ENCODE peak calls at places on chromosomes 5 and 9, in ten cellular contexts. One of them, this sample, is unnamed. For H3K27me3, the result is how much of the 10 kb centered on the place peaks cover.

GRCh38 chr5:67643531-67643930 is 446.9 kb upstream of the CD180 start:
- DNase-seq in GM06990: no peak
- DNase-seq in endodermal cell: no peak
- DNase-seq in uterus: no peak
- DNase-seq in heart right ventricle: no peak
- DNase-seq in cardiac muscle cell: no peak
- DNase-seq in mammary epithelial cell: no peak
- DNase-seq in GM23338: no peak
- DNase-seq in body of pancreas: no peak
- DNase-seq in hepatocyte: no peak
- DNase-seq in this sample: no peak

GRCh38 chr5:38921174-38921573 is 75.4 kb downstream of the OSMR start:
- DNase-seq in cardiac muscle cell: peak
- DNase-seq in heart right ventricle: no peak
- DNase-seq in mammary epithelial cell: no peak
- DNase-seq in GM23338: peak
- DNase-seq in GM06990: no peak
- DNase-seq in body of pancreas: no peak
- DNase-seq in endodermal cell: peak
- DNase-seq in uterus: no peak
- DNase-seq in hepatocyte: peak
- DNase-seq in this sample: no peak

GRCh38 chr5:95857185-95857945 is 34.8 kb upstream of the GLRX start:
- DNase-seq in cardiac muscle cell: peak
- DNase-seq in heart right ventricle: peak
- DNase-seq in mammary epithelial cell: no peak
- DNase-seq in hepatocyte: peak
- DNase-seq in GM06990: no peak
- DNase-seq in endodermal cell: no peak
- DNase-seq in body of pancreas: peak
- DNase-seq in uterus: peak
- DNase-seq in GM23338: no peak
- DNase-seq in this sample: no peak

GRCh38 chr5:96509721-96510383 is 76.8 kb upstream of the PCSK1 start:
- DNase-seq in hepatocyte: peak
- DNase-seq in body of pancreas: no peak
- DNase-seq in GM06990: no peak
- DNase-seq in heart right ventricle: no peak
- DNase-seq in GM23338: no peak
- DNase-seq in endodermal cell: no peak
- DNase-seq in mammary epithelial cell: peak
- DNase-seq in uterus: no peak
- DNase-seq in cardiac muscle cell: peak
- DNase-seq in this sample: peak

GRCh38 chr5:167671176-167671575 is 620.3 kb upstream of the WWC1 start:
- DNase-seq in body of pancreas: no peak
- DNase-seq in heart right ventricle: no peak
- DNase-seq in mammary epithelial cell: peak
- DNase-seq in uterus: no peak
- DNase-seq in hepatocyte: no peak
- DNase-seq in GM06990: no peak
- DNase-seq in GM23338: no peak
- DNase-seq in endodermal cell: no peak
- DNase-seq in cardiac muscle cell: no peak
- DNase-seq in this sample: no peak

GRCh38 chr9:104783588-104783987 is 19.7 kb downstream of the NIPSNAP3B start:
- DNase-seq in body of pancreas: no peak
- DNase-seq in hepatocyte: no peak
- DNase-seq in GM06990: no peak
- DNase-seq in cardiac muscle cell: no peak
- DNase-seq in GM23338: no peak
- DNase-seq in uterus: no peak
- DNase-seq in endodermal cell: no peak
- DNase-seq in heart right ventricle: no peak
- DNase-seq in mammary epithelial cell: no peak
- DNase-seq in this sample: no peak

GRCh38 chr9:85713897-85714296 is 27.9 kb downstream of the AGTPBP1 start:
- DNase-seq in mammary epithelial cell: no peak
- DNase-seq in hepatocyte: no peak
- DNase-seq in endodermal cell: no peak
- DNase-seq in GM23338: no peak
- DNase-seq in cardiac muscle cell: peak
- DNase-seq in heart right ventricle: no peak
- DNase-seq in GM06990: no peak
- DNase-seq in uterus: no peak
- DNase-seq in body of pancreas: no peak
- DNase-seq in this sample: no peak

GRCh38 chr9:93124793-93125192 is 9.3 kb downstream of the NINJ1 start:
- DNase-seq in mammary epithelial cell: no peak
- DNase-seq in heart right ventricle: no peak
- DNase-seq in GM06990: no peak
- DNase-seq in cardiac muscle cell: no peak
- DNase-seq in uterus: peak
- DNase-seq in GM23338: no peak
- DNase-seq in endodermal cell: peak
- DNase-seq in body of pancreas: no peak
- DNase-seq in hepatocyte: no peak
- DNase-seq in this sample: no peak

DNA sequence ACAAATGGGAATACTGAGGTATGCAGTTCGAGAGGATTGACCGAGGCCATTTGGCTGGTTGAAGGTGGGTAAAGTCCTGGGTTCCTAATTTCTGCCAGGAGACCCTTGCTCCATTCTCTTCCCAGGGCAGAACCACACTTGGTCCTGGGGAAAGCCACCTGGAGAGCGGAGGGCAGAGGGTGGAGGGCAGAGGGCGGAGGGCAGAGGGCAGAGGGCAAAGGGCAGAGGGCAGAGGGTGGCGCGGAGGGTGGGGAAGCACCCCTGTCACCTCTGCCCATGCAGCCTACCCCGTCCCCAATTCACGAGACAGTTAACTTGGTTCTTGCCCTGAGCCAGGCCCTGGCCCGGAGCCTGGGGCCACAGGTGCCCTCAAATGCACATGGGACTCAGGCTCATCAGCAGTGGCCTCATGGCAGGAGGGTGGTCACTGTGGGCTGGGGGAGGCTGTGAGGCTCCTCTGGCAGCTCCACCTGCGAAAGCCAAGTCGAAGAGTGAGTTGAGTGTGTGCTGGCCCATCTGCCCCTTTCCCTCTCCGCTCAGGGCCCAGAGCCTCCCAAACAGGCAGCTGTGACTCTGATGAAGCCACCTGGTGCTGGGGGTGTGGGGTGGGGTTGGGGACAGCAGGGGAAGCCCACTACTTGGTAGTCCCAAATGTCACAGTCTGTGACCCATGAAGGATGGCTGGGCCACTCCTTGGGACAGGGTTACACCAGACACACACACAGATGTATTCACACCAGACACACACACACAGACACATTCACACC is 28.0 kb upstream of the FCN1 start:
- DNase-seq in GM06990: no peak
- DNase-seq in mammary epithelial cell: no peak
- DNase-seq in endodermal cell: no peak
- DNase-seq in cardiac muscle cell: no peak
- DNase-seq in body of pancreas: no peak
- DNase-seq in heart right ventricle: no peak
- DNase-seq in GM23338: no peak
- DNase-seq in hepatocyte: no peak
- DNase-seq in uterus: no peak
- DNase-seq in this sample: no peak
- H3K27me3 ChIP-seq in GM06990: under half
- H3K27me3 ChIP-seq in mammary epithelial cell: under half
- H3K27me3 ChIP-seq in endodermal cell: under half
- H3K27me3 ChIP-seq in cardiac muscle cell: under half
- H3K27me3 ChIP-seq in body of pancreas: under half
- H3K27me3 ChIP-seq in heart right ventricle: under half
- H3K27me3 ChIP-seq in GM23338: under half
- H3K27me3 ChIP-seq in hepatocyte: under half
- H3K27me3 ChIP-seq in uterus: under half
- H3K27me3 ChIP-seq in this sample: under half

DNA sequence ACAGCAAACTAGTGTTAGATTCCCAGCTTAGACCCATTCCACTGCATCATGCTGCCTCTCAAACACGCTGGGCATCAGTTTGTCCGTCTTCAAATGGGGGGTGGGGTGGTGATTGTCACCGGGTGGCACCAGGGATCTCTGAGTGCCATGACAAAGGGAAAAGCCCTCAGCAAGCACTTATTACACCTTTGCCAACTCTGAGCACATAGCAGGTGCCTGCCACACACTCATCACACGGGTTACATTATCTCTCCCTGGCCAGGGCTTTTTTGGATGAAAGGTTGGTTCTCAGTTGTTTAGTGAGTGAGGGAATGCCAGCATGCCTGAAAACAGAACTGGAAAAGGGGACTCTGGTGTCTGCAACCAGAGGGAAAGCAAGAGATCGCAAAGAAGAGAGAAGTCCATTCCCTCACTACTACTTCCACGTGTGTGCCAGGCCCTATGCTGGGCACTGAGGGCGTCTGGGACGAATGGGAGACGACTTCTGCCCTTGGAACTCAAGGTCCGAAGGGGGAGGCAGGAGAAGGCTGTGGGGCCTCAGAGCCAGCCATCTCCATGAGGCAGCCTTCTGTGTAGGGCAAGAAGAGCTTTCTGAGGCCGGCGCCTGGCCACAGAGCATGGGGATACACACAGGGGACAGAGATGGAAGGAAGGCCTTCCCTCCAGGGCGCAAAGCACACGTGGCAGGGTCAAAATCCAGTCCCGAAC is 48.9 kb downstream of the PAX5 start:
- DNase-seq in hepatocyte: no peak
- DNase-seq in cardiac muscle cell: no peak
- DNase-seq in endodermal cell: peak
- DNase-seq in heart right ventricle: no peak
- DNase-seq in body of pancreas: no peak
- DNase-seq in mammary epithelial cell: no peak
- DNase-seq in uterus: no peak
- DNase-seq in GM06990: no peak
- DNase-seq in GM23338: no peak
- DNase-seq in this sample: no peak
- H3K27me3 ChIP-seq in hepatocyte: half or more
- H3K27me3 ChIP-seq in cardiac muscle cell: half or more
- H3K27me3 ChIP-seq in endodermal cell: half or more
- H3K27me3 ChIP-seq in heart right ventricle: under half
- H3K27me3 ChIP-seq in body of pancreas: under half
- H3K27me3 ChIP-seq in mammary epithelial cell: under half
- H3K27me3 ChIP-seq in uterus: under half
- H3K27me3 ChIP-seq in GM06990: under half
- H3K27me3 ChIP-seq in GM23338: half or more
- H3K27me3 ChIP-seq in this sample: under half

DNA sequence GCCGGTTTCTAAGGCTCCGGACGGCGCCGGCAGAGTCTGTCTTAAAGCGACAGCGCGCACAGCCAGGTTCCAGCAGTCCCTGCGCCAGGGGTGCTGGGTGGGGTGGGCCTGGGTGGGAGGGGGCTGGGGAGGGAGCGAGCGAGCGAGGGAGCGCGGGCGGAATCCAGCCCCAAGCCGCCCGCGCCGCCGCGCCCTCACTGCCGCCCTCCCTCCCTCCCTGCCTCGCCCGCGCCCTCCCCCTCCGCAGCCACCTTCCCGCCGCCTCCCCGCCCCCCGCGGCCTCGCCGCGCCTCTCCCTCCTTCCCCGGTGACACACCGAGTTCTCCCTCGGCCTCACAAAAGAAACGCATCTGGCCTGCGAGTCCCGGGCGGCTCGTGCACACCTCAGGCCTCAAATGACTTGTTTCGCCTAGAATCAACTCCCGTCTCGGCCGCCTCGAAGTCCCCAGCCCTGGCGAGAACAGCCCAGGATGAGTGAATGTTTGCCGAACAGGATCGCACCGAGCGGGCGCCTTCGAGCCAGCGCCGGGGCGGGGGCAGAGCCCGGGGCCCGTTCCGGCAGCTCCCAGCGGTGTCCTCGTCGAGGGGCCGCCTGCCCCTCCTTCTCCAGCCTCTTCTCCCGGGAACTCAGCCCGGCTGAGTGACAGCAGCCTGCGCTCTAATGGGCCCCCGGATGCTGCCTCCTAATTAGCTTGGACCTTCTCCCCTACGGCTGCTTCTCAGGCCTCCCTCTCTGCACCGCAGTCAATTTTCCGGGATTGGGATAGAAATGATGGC is at the start of gene PITX1:
- DNase-seq in mammary epithelial cell: peak
- DNase-seq in hepatocyte: peak
- DNase-seq in GM06990: no peak
- DNase-seq in body of pancreas: peak
- DNase-seq in cardiac muscle cell: no peak
- DNase-seq in heart right ventricle: no peak
- DNase-seq in GM23338: peak
- DNase-seq in uterus: no peak
- DNase-seq in endodermal cell: peak
- DNase-seq in this sample: peak
- H3K27me3 ChIP-seq in mammary epithelial cell: under half
- H3K27me3 ChIP-seq in hepatocyte: half or more
- H3K27me3 ChIP-seq in GM06990: under half
- H3K27me3 ChIP-seq in body of pancreas: half or more
- H3K27me3 ChIP-seq in cardiac muscle cell: half or more
- H3K27me3 ChIP-seq in heart right ventricle: half or more
- H3K27me3 ChIP-seq in GM23338: half or more
- H3K27me3 ChIP-seq in uterus: half or more
- H3K27me3 ChIP-seq in endodermal cell: half or more
- H3K27me3 ChIP-seq in this sample: half or more

GRCh38 chr5:93221-93980 is 1.4 kb downstream of the PLEKHG4B start:
- DNase-seq in mammary epithelial cell: no peak
- DNase-seq in hepatocyte: no peak
- DNase-seq in body of pancreas: no peak
- DNase-seq in GM23338: peak
- DNase-seq in GM06990: no peak
- DNase-seq in cardiac muscle cell: no peak
- DNase-seq in heart right ventricle: no peak
- DNase-seq in endodermal cell: no peak
- DNase-seq in uterus: no peak
- DNase-seq in this sample: no peak

GRCh38 chr5:91556-92263 is at the start of gene PLEKHG4B:
- DNase-seq in GM23338: peak
- DNase-seq in mammary epithelial cell: no peak
- DNase-seq in cardiac muscle cell: no peak
- DNase-seq in GM06990: no peak
- DNase-seq in heart right ventricle: no peak
- DNase-seq in body of pancreas: peak
- DNase-seq in uterus: no peak
- DNase-seq in hepatocyte: peak
- DNase-seq in endodermal cell: peak
- DNase-seq in this sample: peak

GRCh38 chr5:90590-91547 is 1.1 kb upstream of the PLEKHG4B start:
- DNase-seq in GM06990: no peak
- DNase-seq in hepatocyte: peak
- DNase-seq in uterus: no peak
- DNase-seq in endodermal cell: peak
- DNase-seq in GM23338: peak
- DNase-seq in mammary epithelial cell: no peak
- DNase-seq in cardiac muscle cell: peak
- DNase-seq in body of pancreas: peak
- DNase-seq in heart right ventricle: no peak
- DNase-seq in this sample: peak

GRCh38 chr5:92391-93220 is 638 bp downstream of the PLEKHG4B start:
- DNase-seq in hepatocyte: peak
- DNase-seq in cardiac muscle cell: no peak
- DNase-seq in GM23338: peak
- DNase-seq in endodermal cell: no peak
- DNase-seq in uterus: no peak
- DNase-seq in GM06990: no peak
- DNase-seq in heart right ventricle: no peak
- DNase-seq in body of pancreas: no peak
- DNase-seq in mammary epithelial cell: no peak
- DNase-seq in this sample: no peak

DNA sequence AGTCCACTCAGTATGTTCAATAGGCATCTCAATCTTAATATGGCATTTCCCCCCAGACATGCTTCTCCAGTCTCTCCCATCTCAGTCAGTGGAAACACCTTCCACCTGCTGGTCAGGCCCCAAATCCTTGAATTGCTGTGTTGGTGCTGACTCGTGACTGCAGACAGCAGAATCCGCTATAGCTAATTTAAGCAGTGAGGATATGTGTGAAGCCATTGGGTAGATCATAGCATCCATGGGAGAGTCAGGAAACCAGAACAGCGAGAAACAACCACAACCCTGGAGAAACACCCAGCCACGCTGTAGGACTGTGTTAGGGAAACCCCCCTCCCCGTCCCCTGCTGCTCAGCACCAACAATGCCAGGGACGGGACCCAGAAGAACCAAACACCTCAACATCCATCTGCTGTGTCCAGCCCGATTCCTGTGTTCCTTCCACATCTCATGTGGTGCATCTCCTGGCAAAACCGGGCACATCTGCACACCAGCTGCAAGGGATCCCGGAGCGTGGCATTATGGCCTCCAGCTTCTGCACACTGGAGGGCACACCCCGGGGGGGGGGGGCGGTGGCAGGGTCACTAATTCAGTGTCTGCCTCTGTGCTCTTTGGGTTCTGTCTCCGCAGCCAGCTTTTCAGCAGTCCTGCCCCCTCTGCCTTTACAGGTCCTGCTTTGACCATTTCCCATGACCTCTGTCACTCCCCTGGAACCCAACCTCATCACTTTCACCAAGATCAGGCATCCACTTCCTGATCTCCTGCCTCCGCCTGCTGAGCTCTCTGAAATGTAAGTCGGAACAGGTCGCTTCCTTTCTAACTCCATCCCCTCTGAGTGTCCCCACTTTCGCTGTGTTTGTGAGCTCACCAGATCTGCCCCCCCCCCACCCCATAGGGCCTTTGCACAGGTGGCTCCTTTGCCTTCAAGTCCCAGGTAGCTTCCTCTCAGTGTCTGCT is 2.4 kb upstream of the PLEKHG4B start:
- DNase-seq in cardiac muscle cell: no peak
- DNase-seq in hepatocyte: no peak
- DNase-seq in uterus: no peak
- DNase-seq in endodermal cell: no peak
- DNase-seq in heart right ventricle: no peak
- DNase-seq in mammary epithelial cell: no peak
- DNase-seq in GM23338: no peak
- DNase-seq in body of pancreas: no peak
- DNase-seq in GM06990: no peak
- DNase-seq in this sample: no peak
- H3K27me3 ChIP-seq in cardiac muscle cell: under half
- H3K27me3 ChIP-seq in hepatocyte: under half
- H3K27me3 ChIP-seq in uterus: under half
- H3K27me3 ChIP-seq in endodermal cell: half or more
- H3K27me3 ChIP-seq in heart right ventricle: under half
- H3K27me3 ChIP-seq in mammary epithelial cell: under half
- H3K27me3 ChIP-seq in GM23338: under half
- H3K27me3 ChIP-seq in body of pancreas: under half
- H3K27me3 ChIP-seq in GM06990: under half
- H3K27me3 ChIP-seq in this sample: half or more

This sample was measured in A673.